ENCODE peak calls at places on chromosomes 12 and 14, in seven cellular contexts. L, S, Y, U, N, T and V are unnamed samples.

GRCh38 chr14:55572578-55572977 is 7.4 kb upstream of the KTN1 start:
- DNase-seq in Y (no peak), L (no peak), N (no peak), T (peak; percentile 40), U (no peak), S (no peak), V (no peak)

GRCh38 chr12:120905856-120906384 is 1.8 kb upstream of the SPPL3 start:
- DNase-seq in S (no peak), T (no peak), N (no peak), L (no peak), U (no peak), Y (no peak), V (no peak)

GRCh38 chr14:51041853-51042252 is 53.1 kb downstream of the TRIM9 start:
- DNase-seq in S (no peak), T (no peak), L (no peak), N (no peak), Y (no peak), U (no peak), V (no peak)

GRCh38 chr12:103012884-103013283 is 55.4 kb downstream of the ASCL1 start:
- DNase-seq in T (no peak), N (no peak), U (no peak), L (no peak), Y (no peak), S (no peak), V (no peak)

GRCh38 chr14:53295985-53296582 is 143.0 kb upstream of the DDHD1 start:
- DNase-seq in L (peak; percentile 31), U (no peak), S (no peak), Y (no peak), N (no peak), T (no peak), V (no peak)

GRCh38 chr12:10283028-10283427 is 24.6 kb upstream of the KLRD1 start:
- DNase-seq in S (no peak), L (no peak), Y (no peak), U (no peak), N (no peak), T (no peak), V (no peak)

GRCh38 chr12:115384391-115384790 is 700.4 kb upstream of the TBX3 start:
- DNase-seq in T (no peak), S (no peak), N (no peak), Y (no peak), L (no peak), U (no peak), V (no peak)

GRCh38 chr14:91396959-91397815 is 20.4 kb downstream of the CCDC88C start:
- DNase-seq in L (no peak), U (no peak), T (no peak), Y (peak; percentile 41), N (no peak), S (no peak), V (no peak)

GRCh38 chr12:99121476-99121965 is 476.4 kb downstream of the APAF1 start:
- DNase-seq in T (no peak), L (no peak), U (no peak), S (no peak), Y (no peak), N (no peak), V (no peak)